ENCODE peak calls at places on chromosomes 2 and 18, in nine cellular contexts. One of them, this sample, is unnamed.

GRCh38 chr2:151775057-151775740 is 40.9 kb upstream of the NEB start:
- DNase-seq in activated CD4-positive, alpha-beta T cell treated with anti-CD3 and anti-CD28 coated beads, Interleukin-2, amount 50 U/mL, for 1 hour: no peak
- DNase-seq in epithelial cell of esophagus: no peak
- DNase-seq in NCI-H446: no peak
- DNase-seq in GM12892: no peak
- DNase-seq in GM03348: no peak
- DNase-seq in naive thymus-derived CD4-positive, alpha-beta T cell: no peak
- DNase-seq in SHP77 treated with DMSO at 0.1 percent for 48 hours: no peak
- DNase-seq in D341Med: no peak
- DNase-seq in this sample: no peak

GRCh38 chr2:1782514-1782913 is 38.2 kb upstream of the PXDN start:
- DNase-seq in activated CD4-positive, alpha-beta T cell treated with anti-CD3 and anti-CD28 coated beads, Interleukin-2, amount 50 U/mL, for 1 hour: no peak
- DNase-seq in epithelial cell of esophagus: no peak
- DNase-seq in NCI-H446: no peak
- DNase-seq in GM12892: no peak
- DNase-seq in GM03348: no peak
- DNase-seq in naive thymus-derived CD4-positive, alpha-beta T cell: no peak
- DNase-seq in SHP77 treated with DMSO at 0.1 percent for 48 hours: no peak
- DNase-seq in D341Med: no peak
- DNase-seq in this sample: peak; percentile 57

GRCh38 chr2:120576509-120577474 is 158.9 kb upstream of the GLI2 start:
- DNase-seq in activated CD4-positive, alpha-beta T cell treated with anti-CD3 and anti-CD28 coated beads, Interleukin-2, amount 50 U/mL, for 1 hour: no peak
- DNase-seq in epithelial cell of esophagus: peak; percentile 27
- DNase-seq in NCI-H446: no peak
- DNase-seq in GM12892: no peak
- DNase-seq in GM03348: peak; percentile 84
- DNase-seq in naive thymus-derived CD4-positive, alpha-beta T cell: no peak
- DNase-seq in SHP77 treated with DMSO at 0.1 percent for 48 hours: no peak
- DNase-seq in D341Med: no peak
- DNase-seq in this sample: no peak

GRCh38 chr2:73290049-73290839 is 3.1 kb downstream of the EGR4 start:
- DNase-seq in activated CD4-positive, alpha-beta T cell treated with anti-CD3 and anti-CD28 coated beads, Interleukin-2, amount 50 U/mL, for 1 hour: peak; percentile 51
- DNase-seq in epithelial cell of esophagus: peak; percentile 79
- DNase-seq in NCI-H446: peak; percentile 56
- DNase-seq in GM12892: no peak
- DNase-seq in GM03348: no peak
- DNase-seq in naive thymus-derived CD4-positive, alpha-beta T cell: no peak
- DNase-seq in SHP77 treated with DMSO at 0.1 percent for 48 hours: peak; percentile 72
- DNase-seq in D341Med: peak; percentile 59
- DNase-seq in this sample: no peak

GRCh38 chr2:129904532-129905446 is 74.7 kb upstream of the RAB6C start:
- DNase-seq in activated CD4-positive, alpha-beta T cell treated with anti-CD3 and anti-CD28 coated beads, Interleukin-2, amount 50 U/mL, for 1 hour: no peak
- DNase-seq in epithelial cell of esophagus: no peak
- DNase-seq in NCI-H446: no peak
- DNase-seq in GM12892: no peak
- DNase-seq in GM03348: no peak
- DNase-seq in naive thymus-derived CD4-positive, alpha-beta T cell: no peak
- DNase-seq in SHP77 treated with DMSO at 0.1 percent for 48 hours: no peak
- DNase-seq in D341Med: peak; percentile 2
- DNase-seq in this sample: peak; percentile 60

GRCh38 chr2:230899287-230899686 is 25.8 kb downstream of the GPR55 start:
- DNase-seq in activated CD4-positive, alpha-beta T cell treated with anti-CD3 and anti-CD28 coated beads, Interleukin-2, amount 50 U/mL, for 1 hour: no peak
- DNase-seq in epithelial cell of esophagus: no peak
- DNase-seq in NCI-H446: no peak
- DNase-seq in GM12892: no peak
- DNase-seq in GM03348: no peak
- DNase-seq in naive thymus-derived CD4-positive, alpha-beta T cell: no peak
- DNase-seq in SHP77 treated with DMSO at 0.1 percent for 48 hours: no peak
- DNase-seq in D341Med: no peak
- DNase-seq in this sample: peak; percentile 77

GRCh38 chr2:204611017-204611631 is 65.8 kb downstream of the PARD3B start:
- DNase-seq in activated CD4-positive, alpha-beta T cell treated with anti-CD3 and anti-CD28 coated beads, Interleukin-2, amount 50 U/mL, for 1 hour: no peak
- DNase-seq in epithelial cell of esophagus: no peak
- DNase-seq in NCI-H446: no peak
- DNase-seq in GM12892: no peak
- DNase-seq in GM03348: no peak
- DNase-seq in naive thymus-derived CD4-positive, alpha-beta T cell: no peak
- DNase-seq in SHP77 treated with DMSO at 0.1 percent for 48 hours: no peak
- DNase-seq in D341Med: no peak
- DNase-seq in this sample: no peak

GRCh38 chr2:37283207-37283606 is 41.4 kb downstream of the PRKD3 start:
- DNase-seq in activated CD4-positive, alpha-beta T cell treated with anti-CD3 and anti-CD28 coated beads, Interleukin-2, amount 50 U/mL, for 1 hour: no peak
- DNase-seq in epithelial cell of esophagus: peak; percentile 69
- DNase-seq in NCI-H446: no peak
- DNase-seq in GM12892: no peak
- DNase-seq in GM03348: peak; percentile 64
- DNase-seq in naive thymus-derived CD4-positive, alpha-beta T cell: no peak
- DNase-seq in SHP77 treated with DMSO at 0.1 percent for 48 hours: no peak
- DNase-seq in D341Med: no peak
- DNase-seq in this sample: no peak

GRCh38 chr2:171505374-171505773 is 16.9 kb upstream of the CYBRD1 start:
- DNase-seq in activated CD4-positive, alpha-beta T cell treated with anti-CD3 and anti-CD28 coated beads, Interleukin-2, amount 50 U/mL, for 1 hour: no peak
- DNase-seq in epithelial cell of esophagus: no peak
- DNase-seq in NCI-H446: no peak
- DNase-seq in GM12892: no peak
- DNase-seq in GM03348: no peak
- DNase-seq in naive thymus-derived CD4-positive, alpha-beta T cell: no peak
- DNase-seq in SHP77 treated with DMSO at 0.1 percent for 48 hours: no peak
- DNase-seq in D341Med: no peak
- DNase-seq in this sample: no peak

GRCh38 chr18:59725177-59725576 is 28.0 kb upstream of the CCBE1 start:
- DNase-seq in activated CD4-positive, alpha-beta T cell treated with anti-CD3 and anti-CD28 coated beads, Interleukin-2, amount 50 U/mL, for 1 hour: no peak
- DNase-seq in epithelial cell of esophagus: no peak
- DNase-seq in NCI-H446: no peak
- DNase-seq in GM12892: no peak
- DNase-seq in GM03348: peak; percentile 50
- DNase-seq in naive thymus-derived CD4-positive, alpha-beta T cell: no peak
- DNase-seq in SHP77 treated with DMSO at 0.1 percent for 48 hours: no peak
- DNase-seq in D341Med: no peak
- DNase-seq in this sample: no peak

GRCh38 chr2:71348302-71348701 is 16.7 kb downstream of the ZNF638 start:
- DNase-seq in activated CD4-positive, alpha-beta T cell treated with anti-CD3 and anti-CD28 coated beads, Interleukin-2, amount 50 U/mL, for 1 hour: no peak
- DNase-seq in epithelial cell of esophagus: peak; percentile 54
- DNase-seq in NCI-H446: no peak
- DNase-seq in GM12892: no peak
- DNase-seq in GM03348: peak; percentile 18
- DNase-seq in naive thymus-derived CD4-positive, alpha-beta T cell: peak; percentile 12
- DNase-seq in SHP77 treated with DMSO at 0.1 percent for 48 hours: no peak
- DNase-seq in D341Med: no peak
- DNase-seq in this sample: no peak

GRCh38 chr2:231715988-231716616 is 7.8 kb downstream of the PTMA start:
- DNase-seq in activated CD4-positive, alpha-beta T cell treated with anti-CD3 and anti-CD28 coated beads, Interleukin-2, amount 50 U/mL, for 1 hour: no peak
- DNase-seq in epithelial cell of esophagus: no peak
- DNase-seq in NCI-H446: no peak
- DNase-seq in GM12892: no peak
- DNase-seq in GM03348: peak; percentile 33
- DNase-seq in naive thymus-derived CD4-positive, alpha-beta T cell: no peak
- DNase-seq in SHP77 treated with DMSO at 0.1 percent for 48 hours: no peak
- DNase-seq in D341Med: no peak
- DNase-seq in this sample: no peak

GRCh38 chr2:172484253-172484652 is 56.9 kb downstream of the ITGA6 start:
- DNase-seq in activated CD4-positive, alpha-beta T cell treated with anti-CD3 and anti-CD28 coated beads, Interleukin-2, amount 50 U/mL, for 1 hour: no peak
- DNase-seq in epithelial cell of esophagus: no peak
- DNase-seq in NCI-H446: no peak
- DNase-seq in GM12892: no peak
- DNase-seq in GM03348: peak; percentile 22
- DNase-seq in naive thymus-derived CD4-positive, alpha-beta T cell: peak; percentile 64
- DNase-seq in SHP77 treated with DMSO at 0.1 percent for 48 hours: no peak
- DNase-seq in D341Med: no peak
- DNase-seq in this sample: no peak

GRCh38 chr2:160035125-160035524 is 27.3 kb downstream of the PLA2R1 start:
- DNase-seq in activated CD4-positive, alpha-beta T cell treated with anti-CD3 and anti-CD28 coated beads, Interleukin-2, amount 50 U/mL, for 1 hour: no peak
- DNase-seq in epithelial cell of esophagus: no peak
- DNase-seq in NCI-H446: no peak
- DNase-seq in GM12892: no peak
- DNase-seq in GM03348: no peak
- DNase-seq in naive thymus-derived CD4-positive, alpha-beta T cell: no peak
- DNase-seq in SHP77 treated with DMSO at 0.1 percent for 48 hours: no peak
- DNase-seq in D341Med: no peak
- DNase-seq in this sample: no peak

GRCh38 chr2:226215902-226216503 is 583.6 kb downstream of the IRS1 start:
- DNase-seq in activated CD4-positive, alpha-beta T cell treated with anti-CD3 and anti-CD28 coated beads, Interleukin-2, amount 50 U/mL, for 1 hour: peak; percentile 57
- DNase-seq in epithelial cell of esophagus: peak; percentile 63
- DNase-seq in NCI-H446: peak; percentile 44
- DNase-seq in GM12892: no peak
- DNase-seq in GM03348: peak; percentile 22
- DNase-seq in naive thymus-derived CD4-positive, alpha-beta T cell: peak; percentile 59
- DNase-seq in SHP77 treated with DMSO at 0.1 percent for 48 hours: no peak
- DNase-seq in D341Med: peak; percentile 68
- DNase-seq in this sample: no peak

GRCh38 chr2:10360460-10361219 is 57.9 kb downstream of the HPCAL1 start:
- DNase-seq in activated CD4-positive, alpha-beta T cell treated with anti-CD3 and anti-CD28 coated beads, Interleukin-2, amount 50 U/mL, for 1 hour: no peak
- DNase-seq in epithelial cell of esophagus: no peak
- DNase-seq in NCI-H446: no peak
- DNase-seq in GM12892: no peak
- DNase-seq in GM03348: no peak
- DNase-seq in naive thymus-derived CD4-positive, alpha-beta T cell: no peak
- DNase-seq in SHP77 treated with DMSO at 0.1 percent for 48 hours: no peak
- DNase-seq in D341Med: no peak
- DNase-seq in this sample: no peak

GRCh38 chr2:190843874-190844699 is 36.5 kb upstream of the GLS start:
- DNase-seq in activated CD4-positive, alpha-beta T cell treated with anti-CD3 and anti-CD28 coated beads, Interleukin-2, amount 50 U/mL, for 1 hour: no peak
- DNase-seq in epithelial cell of esophagus: peak; percentile 94
- DNase-seq in NCI-H446: no peak
- DNase-seq in GM12892: no peak
- DNase-seq in GM03348: no peak
- DNase-seq in naive thymus-derived CD4-positive, alpha-beta T cell: no peak
- DNase-seq in SHP77 treated with DMSO at 0.1 percent for 48 hours: no peak
- DNase-seq in D341Med: no peak
- DNase-seq in this sample: no peak